ENCODE peak calls at places on chromosomes 5 and 9, in nine cellular contexts. E, W, M, P, S, V, I, X and Q are unnamed samples.

GRCh38 chr5:160511280-160511929 is 89.8 kb downstream of the PTTG1 start:
- DNase-seq in V (no peak), I (no peak), P (no peak), S (no peak), X (no peak), W (no peak), M (no peak), E (no peak), Q (no peak)

GRCh38 chr5:168324864-168325615 is 33.6 kb downstream of the WWC1 start:
- DNase-seq in M (peak; percentile 82), S (no peak), P (no peak), X (no peak), V (no peak), W (no peak), E (no peak), I (peak; percentile 59), Q (no peak)

GRCh38 chr9:9412241-9412640 is 1200.6 kb downstream of the PTPRD start:
- DNase-seq in M (no peak), V (no peak), W (no peak), X (no peak), S (no peak), E (no peak), I (no peak), P (no peak), Q (no peak)

GRCh38 chr5:33379757-33380156 is 61.0 kb upstream of the TARS1 start:
- DNase-seq in W (peak; percentile 47), I (no peak), E (peak; percentile 56), M (peak; percentile 31), P (no peak), X (no peak), V (no peak), S (no peak), Q (no peak)

GRCh38 chr5:154055225-154055624 is 16.5 kb downstream of the MFAP3 start:
- DNase-seq in P (no peak), X (no peak), S (no peak), V (no peak), I (no peak), M (no peak), E (no peak), W (no peak), Q (no peak)

GRCh38 chr5:87246046-87246445 is 21.6 kb upstream of the RASA1 start:
- DNase-seq in X (no peak), M (no peak), V (no peak), P (no peak), E (peak; percentile 49), W (peak; percentile 30), I (no peak), S (no peak), Q (no peak)

GRCh38 chr9:133797406-133798150 is 59.4 kb upstream of the SARDH start:
- DNase-seq in I (no peak), P (no peak), E (no peak), X (no peak), V (no peak), S (peak; percentile 54), W (no peak), M (no peak), Q (no peak)

GRCh38 chr9:121709798-121710197 is 58.4 kb downstream of the DAB2IP start:
- DNase-seq in S (no peak), W (peak; percentile 27), V (peak; percentile 58), E (no peak), X (no peak), M (no peak), P (peak; percentile 88), I (no peak), Q (peak; percentile 58)

GRCh38 chr9:119307471-119307870 is 61.8 kb downstream of the BRINP1 start:
- DNase-seq in V (no peak), I (no peak), M (no peak), P (no peak), S (no peak), X (no peak), W (no peak), E (no peak), Q (no peak)

GRCh38 chr5:16615737-16616535 is 861 bp downstream of the RETREG1 start:
- DNase-seq in E (no peak), P (no peak), I (no peak), V (no peak), S (no peak), M (no peak), W (no peak), X (no peak), Q (no peak)

GRCh38 chr5:107875834-107876233 is 205.1 kb upstream of the EFNA5 start:
- DNase-seq in X (no peak), M (peak; percentile 1), E (no peak), P (no peak), V (no peak), S (no peak), I (no peak), W (peak; percentile 59), Q (no peak)

GRCh38 chr5:179803651-179804598 is 2.7 kb downstream of the MGAT4B start:
- DNase-seq in M (no peak), I (no peak), W (peak; percentile 41), P (peak; percentile 21), X (no peak), E (peak; percentile 37), S (peak; percentile 42), V (peak; percentile 31), Q (no peak)

GRCh38 chr5:179805529-179806249 is 977 bp downstream of the MGAT4B start:
- DNase-seq in X (no peak), V (peak; percentile 49), P (peak; percentile 34), S (peak; percentile 53), E (peak; percentile 46), W (no peak), I (peak; percentile 50), M (peak; percentile 29), Q (no peak)

GRCh38 chr5:179805070-179805528 is 1.6 kb downstream of the MGAT4B start:
- DNase-seq in E (no peak), V (peak; percentile 31), I (peak; percentile 52), S (peak; percentile 77), M (no peak), X (no peak), P (peak; percentile 35), W (no peak), Q (no peak)

GRCh38 chr5:179804599-179804947 is 2.1 kb downstream of the MGAT4B start:
- DNase-seq in M (no peak), W (no peak), V (no peak), I (no peak), S (no peak), X (no peak), E (no peak), P (no peak), Q (no peak)

GRCh38 chr5:179806250-179807045 is at the start of gene MGAT4B:
- DNase-seq in W (peak; percentile 70), V (peak; percentile 78), M (peak; percentile 78), X (peak; percentile 72), P (peak; percentile 69), I (peak; percentile 81), S (peak; percentile 78), E (peak; percentile 68), Q (peak; percentile 71)
- TF ChIP-seq POLR2A in W (peak; percentile 57), V (no peak), M (peak; percentile 63), X (peak; percentile 61), P (peak; percentile 73), I (no peak), S (peak; percentile 72), E (peak; percentile 70), Q (peak; percentile 72)

DNA sequence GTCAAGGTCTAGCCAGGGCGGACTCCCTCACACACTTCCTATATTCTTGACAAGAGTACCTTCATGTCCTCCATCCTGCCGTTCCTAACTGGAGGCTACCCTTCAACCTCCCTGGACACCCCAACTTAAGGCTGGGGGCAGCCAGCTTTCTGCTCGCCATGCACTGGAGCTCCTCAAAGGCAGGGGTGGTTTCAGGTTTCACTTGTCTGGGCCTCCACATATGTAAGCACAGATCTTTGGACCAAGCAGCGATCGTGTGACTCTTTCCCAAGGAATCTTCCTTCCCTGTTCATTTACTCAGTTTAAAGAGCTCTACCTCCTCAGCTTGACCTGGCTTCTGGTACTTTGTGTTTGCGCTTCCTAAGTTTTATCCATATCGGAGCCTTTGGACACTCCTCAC is 34.2 kb upstream of the TRPC7 start:
- DNase-seq in S (no peak), W (peak; percentile 1), E (no peak), M (no peak), X (no peak), P (no peak), I (no peak), V (no peak), Q (no peak)
- H3K9me3 ChIP-seq in S (no peaks in the 10 kb centered on the region), W (no peaks in the 10 kb centered on the region), E (no peaks in the 10 kb centered on the region), M (no peaks in the 10 kb centered on the region), X (no peaks in the 10 kb centered on the region), P (no peaks in the 10 kb centered on the region), I (no peaks in the 10 kb centered on the region), V (no peaks in the 10 kb centered on the region), Q (no peaks in the 10 kb centered on the region)

DNA sequence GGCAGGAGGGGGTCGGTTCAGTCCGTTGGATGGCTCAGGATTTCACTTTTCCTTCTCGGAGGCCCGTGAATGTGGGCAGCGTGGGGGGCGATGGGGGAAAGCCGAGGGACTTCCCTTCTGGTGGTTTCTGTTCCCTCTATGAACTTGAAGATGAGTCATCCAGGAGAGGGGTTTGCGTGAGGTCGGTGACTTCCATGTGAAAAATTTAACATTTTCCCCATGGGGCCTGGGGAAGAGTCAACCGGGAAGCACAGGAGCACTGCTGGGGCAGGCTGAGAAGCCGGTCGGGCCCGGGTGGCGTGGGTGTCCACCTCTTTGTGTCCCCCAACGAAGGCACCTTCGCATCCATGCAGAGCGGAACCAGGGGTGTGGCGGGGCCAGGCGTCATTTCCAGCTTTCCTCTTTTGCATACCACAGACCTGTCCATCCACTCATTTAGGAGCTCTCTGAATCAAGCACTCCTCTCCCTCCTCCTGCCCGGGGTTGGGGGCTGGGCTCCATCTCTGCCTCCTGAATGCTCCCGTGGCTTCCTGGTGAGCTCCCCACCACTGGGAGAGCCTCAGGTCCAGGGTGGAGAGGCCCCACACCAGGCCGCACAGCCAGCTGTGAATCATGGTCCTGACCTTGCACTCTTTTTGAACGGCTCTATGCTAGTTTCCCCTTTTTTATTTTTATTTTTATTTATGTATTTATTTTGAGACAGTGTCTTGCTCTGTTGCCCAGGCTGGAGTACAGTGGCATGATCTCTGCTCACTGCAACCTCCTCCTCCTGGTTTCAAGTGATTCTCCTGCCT is 68.4 kb downstream of the ANKRD33B start:
- DNase-seq in E (no peak), P (no peak), I (no peak), M (no peak), W (peak; percentile 59), V (no peak), S (peak; percentile 17), X (no peak), Q (no peak)
- TF ChIP-seq POLR2A in E (no peak), P (no peak), I (no peak), M (no peak), W (no peak), V (no peak), S (no peak), X (no peak), Q (no peak)

GRCh38 chr5:40082313-40082712 is 597.4 kb upstream of the PTGER4 start:
- DNase-seq in S (no peak), M (no peak), I (no peak), W (no peak), V (no peak), P (no peak), X (no peak), E (no peak), Q (no peak)
- H3K9me3 ChIP-seq in S (no peaks in the 10 kb centered on the region), M (no peaks in the 10 kb centered on the region), I (no peaks in the 10 kb centered on the region), W (no peaks in the 10 kb centered on the region), V (no peaks in the 10 kb centered on the region), P (no peaks in the 10 kb centered on the region), X (no peaks in the 10 kb centered on the region), E (no peaks in the 10 kb centered on the region), Q (no peaks in the 10 kb centered on the region)

GRCh38 chr9:15552641-15553527 is at the start of gene CCDC171:
- DNase-seq in P (peak; percentile 86), E (peak; percentile 94), I (peak; percentile 96), W (peak; percentile 95), M (peak; percentile 96), X (peak; percentile 94), V (peak; percentile 95), S (peak; percentile 95), Q (peak; percentile 92)
- TF ChIP-seq POLR2A in P (peak; percentile 31), E (peak; percentile 93), I (peak; percentile 90), W (peak; percentile 35), M (peak; percentile 97), X (peak; percentile 53), V (no peak), S (peak; percentile 79), Q (peak; percentile 77)

GRCh38 chr5:28014779-28015178 is 976.4 kb upstream of the CDH9 start:
- DNase-seq in S (peak; percentile 28), I (no peak), P (no peak), X (no peak), M (peak; percentile 47), V (no peak), E (no peak), W (no peak), Q (no peak)
- H3K9me3 ChIP-seq in S (no peaks in the 10 kb centered on the region), I (no peaks in the 10 kb centered on the region), P (no peaks in the 10 kb centered on the region), X (no peaks in the 10 kb centered on the region), M (peaks cover 44% of the 10 kb centered on the region), V (no peaks in the 10 kb centered on the region), E (peaks cover 6% of the 10 kb centered on the region), W (peaks cover 17% of the 10 kb centered on the region), Q (no peaks in the 10 kb centered on the region)